ENCODE peak calls at places on chromosomes 11 and 22, in nine cellular contexts. X is PC-3, Q is OCI-LY7, C is GM23338, L is HCT116, O is GM23248, K is SK-N-SH, U is MM.1S, J is hepatocyte. P is an unnamed sample.
A peak's percentile ranks its signal among the peaks of the same experiment; 100 is the strongest.

GRCh38 chr11:120011836-120012235 is 126.1 kb downstream of the TRIM29 start:
- DNase-seq in O (no peak), L (no peak), J (no peak), Q (no peak), X (no peak), C (no peak), K (no peak), U (no peak), P (peak; percentile 30)

GRCh38 chr11:77035580-77035979 is 1.4 kb downstream of the B3GNT6 start:
- DNase-seq in X (peak; percentile 83), L (no peak), J (peak; percentile 70), O (no peak), K (no peak), U (no peak), C (no peak), Q (no peak), P (no peak)

GRCh38 chr11:72782081-72782920 is 11.5 kb downstream of the STARD10 start:
- DNase-seq in L (no peak), C (peak; percentile 71), O (no peak), K (peak; percentile 61), Q (peak; percentile 18), X (no peak), U (no peak), J (peak; percentile 57), P (peak; percentile 45)

GRCh38 chr11:69588270-69588669 is 52.7 kb upstream of the CCND1 start:
- DNase-seq in X (peak; percentile 85), J (no peak), C (peak; percentile 25), L (peak; percentile 54), O (peak; percentile 95), Q (no peak), U (no peak), K (no peak), P (no peak)

GRCh38 chr11:124669193-124669592 is 4.3 kb downstream of the SIAE start:
- DNase-seq in K (peak; percentile 73), Q (peak; percentile 59), X (peak; percentile 76), C (peak; percentile 62), U (peak; percentile 52), O (peak; percentile 63), J (peak; percentile 62), L (peak; percentile 28), P (peak; percentile 57)

GRCh38 chr11:104582431-104582830 is 315.8 kb downstream of the CASP12 start:
- DNase-seq in Q (no peak), J (no peak), C (no peak), K (no peak), L (no peak), X (no peak), U (no peak), O (no peak), P (no peak)

GRCh38 chr11:122267602-122268001 is 151.6 kb upstream of the BLID start:
- DNase-seq in K (peak; percentile 21), J (no peak), X (peak; percentile 71), L (no peak), Q (no peak), C (peak; percentile 17), O (peak; percentile 87), U (no peak), P (no peak)

GRCh38 chr11:64802370-64803162 is 448 bp downstream of the MAP4K2 start:
- DNase-seq in U (no peak), X (no peak), C (peak; percentile 17), J (no peak), Q (peak; percentile 78), K (peak; percentile 61), L (no peak), O (no peak), P (no peak)

GRCh38 chr22:50188356-50188755 is 2.6 kb downstream of the TRABD start:
- DNase-seq in C (no peak), K (no peak), J (no peak), X (no peak), O (no peak), U (no peak), L (no peak), Q (no peak), P (no peak)

GRCh38 chr11:61733120-61733978 is 19.1 kb upstream of the MYRF start:
- DNase-seq in O (peak; percentile 93), K (peak; percentile 95), X (peak; percentile 96), J (peak; percentile 96), C (peak; percentile 88), Q (peak; percentile 85), L (peak; percentile 63), U (peak; percentile 80), P (peak; percentile 91)

GRCh38 chr11:71256080-71256479 is 3.7 kb upstream of the SHANK2 start:
- DNase-seq in X (peak; percentile 13), K (no peak), C (peak; percentile 66), U (no peak), J (no peak), Q (no peak), O (no peak), L (no peak), P (no peak)

GRCh38 chr22:24540470-24540869 is 14.5 kb downstream of the GUCD1 start:
- DNase-seq in O (no peak), U (no peak), J (no peak), X (no peak), C (no peak), Q (no peak), K (no peak), L (no peak), P (no peak)

GRCh38 chr11:97995874-97996273 is 1024.9 kb upstream of the CNTN5 start:
- DNase-seq in J (no peak), L (no peak), O (no peak), U (no peak), K (no peak), C (no peak), X (no peak), Q (no peak), P (peak; percentile 18)

GRCh38 chr22:46047841-46048595 is 71.1 kb upstream of the WNT7B start:
- DNase-seq in U (no peak), K (no peak), C (no peak), J (no peak), Q (no peak), O (peak; percentile 79), X (no peak), L (no peak), P (no peak)

GRCh38 chr22:20002098-20002497 is 14.5 kb downstream of the ARVCF start:
- DNase-seq in Q (no peak), X (no peak), C (no peak), J (no peak), O (no peak), U (no peak), L (no peak), K (no peak), P (no peak)

GRCh38 chr11:3123761-3124733 is 41.1 kb downstream of the OSBPL5 start:
- DNase-seq in C (no peak), J (peak; percentile 42), L (peak; percentile 34), X (peak; percentile 94), Q (no peak), U (no peak), O (peak; percentile 99), K (peak; percentile 27), P (no peak)

GRCh38 chr11:132056689-132057088 is 686.3 kb downstream of the NTM start:
- DNase-seq in J (peak; percentile 23), L (no peak), K (no peak), C (no peak), X (no peak), Q (no peak), U (no peak), O (peak; percentile 47), P (no peak)
- TF ChIP-seq EZH2phosphoT487 in J (no peak), L (no peak), K (no peak), C (no peak), X (no peak), Q (no peak), U (no peak), O (no peak), P (no peak)

DNA sequence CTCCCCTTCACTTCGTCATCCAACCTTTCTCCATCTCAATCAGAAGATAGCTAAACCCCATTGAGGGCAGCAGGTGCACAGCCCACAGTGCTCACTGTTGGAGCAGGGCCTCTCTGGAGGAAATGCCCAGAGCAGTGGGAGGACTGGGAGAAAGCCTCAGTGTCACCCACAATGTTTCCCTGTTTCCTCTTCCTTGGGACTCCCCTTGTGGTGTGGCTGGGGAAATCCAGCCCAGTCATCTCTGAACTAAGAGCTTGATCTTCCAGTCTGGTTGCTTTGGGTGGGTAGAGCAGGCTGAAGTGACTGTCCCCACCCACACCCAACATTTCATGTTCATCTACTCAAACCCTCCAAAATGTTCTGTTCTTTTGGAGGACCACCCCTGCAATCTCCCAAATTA is 29.8 kb upstream of the EED start:
- DNase-seq in J (no peak), U (no peak), L (no peak), K (no peak), X (peak; percentile 21), C (no peak), O (peak; percentile 17), Q (no peak), P (no peak)
- TF ChIP-seq EZH2phosphoT487 in J (no peak), U (no peak), L (no peak), K (no peak), X (no peak), C (no peak), O (no peak), Q (no peak), P (no peak)

GRCh38 chr22:38451404-38451803 is 3.6 kb downstream of the KCNJ4 start:
- DNase-seq in Q (no peak), K (no peak), C (no peak), U (no peak), L (no peak), O (no peak), X (no peak), J (no peak), P (peak; percentile 46)
- TF ChIP-seq EZH2phosphoT487 in Q (no peak), K (no peak), C (no peak), U (no peak), L (no peak), O (no peak), X (no peak), J (no peak), P (no peak)

GRCh38 chr11:22761066-22761465 is 68.5 kb downstream of the SVIP start:
- DNase-seq in O (no peak), L (no peak), Q (no peak), K (peak; percentile 4), J (no peak), X (no peak), C (no peak), U (no peak), P (no peak)
- TF ChIP-seq EZH2phosphoT487 in O (no peak), L (no peak), Q (no peak), K (no peak), J (no peak), X (no peak), C (no peak), U (no peak), P (no peak)

DNA sequence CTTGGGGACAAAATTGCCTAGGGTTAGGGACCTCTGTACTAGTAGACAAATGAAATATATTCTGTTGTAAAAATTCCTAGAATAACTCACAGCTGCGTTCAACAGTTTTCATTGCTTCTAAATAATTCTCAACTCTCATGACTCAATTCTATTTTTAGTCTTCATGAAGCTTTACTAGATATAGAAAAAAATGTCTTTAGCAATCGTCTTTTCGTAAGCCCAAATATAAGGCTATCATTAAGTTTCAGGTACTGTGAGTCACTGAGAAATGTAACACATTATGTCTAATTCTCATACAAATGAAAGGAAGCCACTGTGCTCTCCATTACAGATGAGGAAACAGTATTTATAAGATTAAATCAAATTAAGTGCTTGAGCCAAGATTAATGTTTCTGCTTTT is 6.4 kb downstream of the MMP12 start:
- DNase-seq in J (no peak), L (no peak), K (no peak), O (peak; percentile 67), C (no peak), X (peak; percentile 39), U (no peak), Q (no peak), P (no peak)
- TF ChIP-seq EZH2phosphoT487 in J (no peak), L (no peak), K (no peak), O (no peak), C (no peak), X (no peak), U (no peak), Q (no peak), P (no peak)